ENCODE peak calls at places on chromosomes 12 and 14, in five cellular contexts. L, R, D, P and F are unnamed samples.

GRCh38 chr12:96422192-96422591 is 22.0 kb upstream of the CDK17 start:
- DNase-seq in P (no peak), R (no peak), D (no peak), L (no peak), F (no peak)

GRCh38 chr12:26855337-26856089 is 22.5 kb upstream of the ITPR2 start:
- DNase-seq in P (no peak), R (no peak), D (no peak), L (no peak), F (no peak)

GRCh38 chr12:114835031-114835430 is 151.1 kb upstream of the TBX3 start:
- DNase-seq in R (no peak), D (no peak), L (no peak), P (no peak), F (no peak)

GRCh38 chr12:50505386-50505827 is 622 bp downstream of the DIP2B start:
- DNase-seq in D (no peak), L (peak; percentile 48), P (no peak), R (peak; percentile 70), F (peak; percentile 33)

GRCh38 chr14:105123266-105123665 is 45.3 kb downstream of the JAG2 start:
- DNase-seq in L (no peak), D (no peak), R (no peak), P (no peak), F (no peak)

GRCh38 chr14:51950007-51950406 is 39.3 kb upstream of the RTRAF start:
- DNase-seq in R (no peak), D (no peak), P (no peak), L (no peak), F (no peak)

GRCh38 chr12:131672941-131673330 is 38.0 kb upstream of the SFSWAP start:
- DNase-seq in R (peak; percentile 39), L (no peak), P (no peak), D (no peak), F (no peak)

GRCh38 chr12:96040305-96041133 is 5.1 kb upstream of the LTA4H start:
- DNase-seq in P (no peak), R (no peak), L (no peak), D (no peak), F (no peak)

GRCh38 chr12:93183940-93184663 is 193.6 kb upstream of the NUDT4 start:
- DNase-seq in P (no peak), L (no peak), R (no peak), D (no peak), F (peak; percentile 68)

GRCh38 chr12:75728826-75729225 is 217.4 kb upstream of the KRR1 start:
- DNase-seq in R (no peak), P (no peak), L (no peak), D (no peak), F (no peak)

GRCh38 chr12:114165921-114166320 is 199.8 kb upstream of the RBM19 start:
- DNase-seq in D (no peak), L (no peak), R (no peak), P (no peak), F (no peak)

GRCh38 chr12:1469063-1469462 is 125.3 kb downstream of the FBXL14 start:
- DNase-seq in R (no peak), L (no peak), D (no peak), P (no peak), F (no peak)

GRCh38 chr12:2879853-2880252 is 2.8 kb downstream of the RHNO1 start:
- DNase-seq in D (no peak), R (no peak), P (no peak), L (peak; percentile 22), F (no peak)

GRCh38 chr12:120376416-120376815 is 7.5 kb upstream of the MSI1 start:
- DNase-seq in D (no peak), P (no peak), R (no peak), L (no peak), F (no peak)

GRCh38 chr14:62632771-62633170 is 412.5 kb downstream of the KCNH5 start:
- DNase-seq in D (no peak), P (no peak), R (no peak), L (no peak), F (no peak)

GRCh38 chr12:1318327-1319031 is 275.9 kb downstream of the FBXL14 start:
- DNase-seq in D (peak; percentile 33), L (no peak), R (no peak), P (peak; percentile 43), F (no peak)

GRCh38 chr14:63677891-63678379 is 36.3 kb upstream of the WDR89 start:
- DNase-seq in R (no peak), L (no peak), P (no peak), D (no peak), F (no peak)

GRCh38 chr12:25929096-25929637 is 29.3 kb upstream of the RASSF8 start:
- DNase-seq in R (no peak), L (no peak), P (no peak), D (no peak), F (no peak)

GRCh38 chr14:69501362-69501964 is 16.9 kb downstream of the PLEKHD1 start:
- DNase-seq in P (no peak), D (no peak), L (no peak), R (peak; percentile 67), F (no peak)

GRCh38 chr14:55782166-55782565 is 202.2 kb downstream of the KTN1 start:
- DNase-seq in R (no peak), D (no peak), P (no peak), L (no peak), F (no peak)

GRCh38 chr12:132030367-132031038 is 80.8 kb downstream of the EP400 start:
- DNase-seq in D (no peak), P (no peak), R (no peak), L (no peak), F (no peak)

GRCh38 chr14:35299708-35300107 is 7.5 kb downstream of the PSMA6 start:
- DNase-seq in D (no peak), L (no peak), P (no peak), R (no peak), F (no peak)

GRCh38 chr14:88611878-88612277 is 49.0 kb downstream of the ZC3H14 start:
- DNase-seq in D (no peak), P (no peak), R (no peak), L (no peak), F (no peak)
- TF ChIP-seq CTCF in D (no peak), P (no peak), R (no peak), L (no peak), F (no peak)

DNA sequence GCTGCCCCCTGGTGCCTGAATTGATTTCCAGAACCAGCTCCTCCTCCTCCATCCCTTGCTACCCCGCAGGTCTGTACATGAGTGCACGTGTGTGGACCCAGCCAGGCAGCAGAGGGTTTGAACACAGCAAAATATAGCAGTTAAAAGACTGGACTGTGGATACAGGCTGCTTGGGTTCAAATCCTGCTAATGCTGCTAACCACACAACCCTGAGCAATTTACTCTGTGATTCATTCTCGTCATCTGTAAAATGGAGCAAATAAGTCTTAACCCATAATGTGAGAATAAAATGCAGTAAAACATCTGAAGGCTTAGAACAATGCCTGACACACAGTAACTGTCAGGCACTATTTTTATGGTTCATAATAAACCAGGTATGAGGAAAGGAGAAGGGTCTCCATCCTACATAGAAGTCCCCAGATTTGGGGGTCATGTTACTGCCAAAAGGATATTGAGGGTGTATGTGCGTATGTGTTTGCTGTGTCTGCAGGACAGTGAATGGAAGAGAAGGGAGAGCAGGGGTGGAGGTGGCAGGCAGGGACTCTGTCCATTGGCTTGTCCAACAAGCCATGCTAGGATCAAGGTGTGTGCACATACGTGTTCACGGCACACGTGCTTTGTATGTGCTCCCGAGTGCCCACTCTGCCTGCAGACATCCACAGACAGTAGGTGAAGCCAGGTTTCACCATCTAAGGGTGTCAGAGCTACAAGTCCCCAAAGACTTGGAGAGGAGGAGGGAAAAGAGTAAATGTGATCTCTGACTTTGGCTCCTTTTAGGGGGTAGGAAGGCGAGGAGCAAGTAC is 1.5 kb upstream of the STAT6 start:
- DNase-seq in D (peak; percentile 86), L (no peak), P (no peak), R (no peak), F (no peak)
- TF ChIP-seq CTCF in D (no peak), L (peak; percentile 87), P (peak; percentile 77), R (no peak), F (peak; percentile 84)

GRCh38 chr12:111268738-111269572 is 99.9 kb downstream of the PHETA1 start:
- DNase-seq in R (no peak), P (peak; percentile 30), D (no peak), L (peak; percentile 44), F (peak; percentile 43)

GRCh38 chr12:111269688-111270087 is 99.2 kb downstream of the PHETA1 start:
- DNase-seq in D (no peak), R (no peak), L (no peak), P (no peak), F (no peak)

GRCh38 chr12:111270773-111271172 is 98.1 kb downstream of the PHETA1 start:
- DNase-seq in R (no peak), D (no peak), L (no peak), P (no peak), F (no peak)

GRCh38 chr12:111270128-111270651 is 98.7 kb downstream of the PHETA1 start:
- DNase-seq in P (no peak), L (no peak), R (no peak), D (no peak), F (no peak)

DNA sequence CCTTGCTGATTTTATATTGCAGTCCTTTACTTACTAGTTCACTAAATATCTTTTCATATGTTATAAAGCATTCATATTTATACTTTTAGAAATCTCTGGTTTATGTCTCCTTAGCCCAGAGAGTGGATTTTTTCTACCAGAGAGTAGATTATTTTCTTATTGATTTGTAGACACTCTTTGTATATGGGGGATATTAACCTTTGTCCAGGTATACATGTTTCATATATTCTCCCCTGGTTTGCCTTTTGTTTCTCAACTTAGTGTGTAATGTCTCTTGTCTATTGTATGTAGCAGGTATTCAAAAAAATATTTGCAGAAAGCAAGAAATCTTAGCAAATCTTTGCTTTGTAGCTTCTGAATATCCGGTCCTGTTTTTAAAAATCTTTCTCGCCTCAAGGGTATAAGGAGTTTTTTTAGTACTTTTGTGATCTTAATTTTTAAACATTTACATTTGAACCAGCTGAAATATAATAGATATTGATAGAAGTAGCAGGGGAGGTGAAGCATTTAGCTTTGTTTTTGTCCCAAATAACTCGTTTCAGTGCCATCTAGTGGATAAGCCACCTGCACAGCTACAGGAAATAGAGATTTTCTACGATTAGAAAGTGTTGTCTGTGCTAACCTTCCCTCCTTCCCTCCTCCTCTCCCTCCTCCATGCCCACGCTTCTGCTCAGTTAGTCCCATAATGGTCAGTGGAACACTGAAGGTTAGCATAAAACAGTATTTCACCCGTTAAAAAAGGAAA is 97.0 kb downstream of the PHETA1 start:
- DNase-seq in L (peak; percentile 6), D (no peak), P (no peak), R (no peak), F (no peak)
- TF ChIP-seq CTCF in L (peak; percentile 44), D (no peak), P (no peak), R (no peak), F (peak; percentile 17)

GRCh38 chr14:30889244-30889594 is 14.9 kb downstream of the COCH start:
- DNase-seq in R (no peak), L (no peak), P (no peak), D (no peak), F (no peak)
- TF ChIP-seq CTCF in R (no peak), L (no peak), P (no peak), D (no peak), F (no peak)